ENCODE peak calls at places on chromosome 3, in ten cellular contexts. A is psoas muscle; J is CD8-positive, alpha-beta memory T cell; W is CD8-positive, alpha-beta T cell; N is CD4-positive, CD25-positive, alpha-beta regulatory T cell; P is lung; M is left ventricle myocardium inferior; D is CD4-positive, alpha-beta T cell; H is body of pancreas; F is upper lobe of right lung. R is an unnamed sample. For H3K27me3, the result is how much of the 10 kb centered on the place peaks cover.

GRCh38 chr3:74639681-74640080 is 25.2 kb upstream of the CNTN3 start:
- DNase-seq in A (no peak), J (no peak), W (no peak), N (no peak), P (no peak), M (no peak), D (no peak), H (no peak), F (no peak), R (no peak)

GRCh38 chr3:124553178-124553577 is 177.1 kb upstream of the UMPS start:
- DNase-seq in A (no peak), J (no peak), W (no peak), N (no peak), P (no peak), M (no peak), D (no peak), H (no peak), F (no peak), R (no peak)

GRCh38 chr3:147130461-147130860 is 275.9 kb downstream of the ZIC4 start:
- DNase-seq in A (no peak), J (no peak), W (no peak), N (no peak), P (no peak), M (no peak), D (no peak), H (no peak), F (no peak), R (no peak)

GRCh38 chr3:39381432-39381831 is 1.7 kb upstream of the SLC25A38 start:
- DNase-seq in A (no peak), J (no peak), W (no peak), N (no peak), P (no peak), M (no peak), D (no peak), H (peak), F (no peak), R (no peak)

GRCh38 chr3:38643592-38643991 is 5.9 kb downstream of the SCN5A start:
- DNase-seq in A (no peak), J (no peak), W (no peak), N (no peak), P (no peak), M (no peak), D (no peak), H (no peak), F (no peak), R (no peak)

GRCh38 chr3:40299721-40300335 is 9.7 kb upstream of the EIF1B start:
- DNase-seq in A (no peak), J (no peak), W (no peak), N (no peak), P (no peak), M (no peak), D (no peak), H (no peak), F (no peak), R (no peak)

GRCh38 chr3:19213608-19214220 is 65.4 kb downstream of the KCNH8 start:
- DNase-seq in A (no peak), J (no peak), W (no peak), N (no peak), P (no peak), M (no peak), D (no peak), H (no peak), F (no peak), R (no peak)

GRCh38 chr3:119653871-119654270 is 6.5 kb downstream of the POPDC2 start:
- DNase-seq in A (no peak), J (no peak), W (no peak), N (no peak), P (no peak), M (no peak), D (no peak), H (no peak), F (no peak), R (no peak)

GRCh38 chr3:120311863-120312794 is 27.1 kb upstream of the GPR156 start:
- DNase-seq in A (no peak), J (no peak), W (no peak), N (peak), P (no peak), M (no peak), D (no peak), H (no peak), F (no peak), R (no peak)

GRCh38 chr3:72347819-72348319 is 500.4 kb downstream of the SHQ1 start:
- DNase-seq in A (peak), J (no peak), W (no peak), N (peak), P (peak), M (peak), D (no peak), H (peak), F (peak), R (peak)

GRCh38 chr3:172051957-172052354 is 12.6 kb downstream of the FNDC3B start:
- DNase-seq in A (no peak), J (no peak), W (no peak), N (no peak), P (no peak), M (no peak), D (no peak), H (no peak), F (no peak), R (no peak)

GRCh38 chr3:62246985-62247384 is 126.4 kb downstream of the FEZF2 start:
- DNase-seq in A (no peak), J (no peak), W (no peak), N (no peak), P (no peak), M (no peak), D (no peak), H (no peak), F (no peak), R (no peak)

GRCh38 chr3:75294124-75294523 is 370.0 kb upstream of the FRG2C start:
- DNase-seq in A (no peak), J (no peak), W (no peak), N (no peak), P (peak), M (no peak), D (no peak), H (peak), F (peak), R (no peak)

GRCh38 chr3:21393684-21394307 is 357.2 kb downstream of the ZNF385D start:
- DNase-seq in A (no peak), J (no peak), W (no peak), N (no peak), P (no peak), M (no peak), D (no peak), H (no peak), F (no peak), R (no peak)

GRCh38 chr3:44923634-44924033 is 49.2 kb downstream of the TGM4 start:
- DNase-seq in A (no peak), J (no peak), W (no peak), N (no peak), P (no peak), M (no peak), D (no peak), H (no peak), F (no peak), R (no peak)

GRCh38 chr3:197024881-197025735 is 4.5 kb downstream of the MELTF start:
- DNase-seq in A (no peak), J (no peak), W (no peak), N (no peak), P (no peak), M (no peak), D (no peak), H (no peak), F (no peak), R (no peak)

GRCh38 chr3:197022405-197023231 is 7.0 kb downstream of the MELTF start:
- DNase-seq in A (no peak), J (no peak), W (no peak), N (no peak), P (no peak), M (no peak), D (no peak), H (no peak), F (no peak), R (no peak)

GRCh38 chr3:197021729-197022404 is 7.8 kb downstream of the MELTF start:
- DNase-seq in A (no peak), J (no peak), W (no peak), N (no peak), P (no peak), M (no peak), D (no peak), H (no peak), F (no peak), R (no peak)

GRCh38 chr3:197023998-197024651 is 5.5 kb downstream of the MELTF start:
- DNase-seq in A (peak), J (no peak), W (no peak), N (no peak), P (no peak), M (no peak), D (no peak), H (no peak), F (no peak), R (no peak)

DNA sequence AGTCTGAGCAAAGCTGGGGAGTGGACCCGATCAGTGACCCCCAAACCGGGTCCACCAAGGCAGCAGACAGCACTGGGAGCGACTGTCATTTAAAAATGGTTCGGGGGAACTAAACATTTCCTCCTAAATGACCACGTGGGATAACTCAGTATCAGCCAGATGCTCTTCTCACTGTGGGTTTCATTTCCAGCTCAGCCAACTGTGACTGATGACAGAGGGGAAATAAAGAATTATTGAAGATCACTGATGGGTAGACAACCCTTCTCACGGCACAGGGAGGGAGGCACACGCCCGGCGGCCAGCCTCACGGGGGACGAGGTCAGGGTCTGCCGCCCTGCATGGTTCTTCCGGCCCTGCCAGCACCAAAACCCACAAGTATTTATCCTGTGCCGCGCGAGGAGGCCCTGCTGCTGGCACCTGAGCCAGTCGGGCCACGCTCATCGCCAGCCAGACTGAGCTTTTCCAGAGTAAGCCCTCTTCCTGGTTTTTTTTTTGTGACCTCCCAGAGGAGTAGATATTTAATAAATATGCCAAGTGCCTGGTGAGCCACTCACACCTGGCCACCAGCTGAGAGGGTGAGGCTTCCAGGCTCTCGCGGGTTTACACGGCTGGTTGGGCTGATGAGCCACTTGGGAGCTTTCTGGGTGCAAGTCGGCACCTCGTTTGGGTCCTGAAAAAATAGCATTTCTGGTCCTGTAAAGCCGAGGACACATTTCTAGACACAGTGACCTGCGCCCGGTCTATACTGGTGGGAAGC is 6.2 kb downstream of the MELTF start:
- DNase-seq in A (no peak), J (no peak), W (no peak), N (peak), P (no peak), M (no peak), D (no peak), H (no peak), F (no peak), R (no peak)
- H3K27me3 ChIP-seq in A (under half), J (under half), W (under half), N (under half), P (under half), M (under half), D (under half), H (under half), F (under half), R (under half)

DNA sequence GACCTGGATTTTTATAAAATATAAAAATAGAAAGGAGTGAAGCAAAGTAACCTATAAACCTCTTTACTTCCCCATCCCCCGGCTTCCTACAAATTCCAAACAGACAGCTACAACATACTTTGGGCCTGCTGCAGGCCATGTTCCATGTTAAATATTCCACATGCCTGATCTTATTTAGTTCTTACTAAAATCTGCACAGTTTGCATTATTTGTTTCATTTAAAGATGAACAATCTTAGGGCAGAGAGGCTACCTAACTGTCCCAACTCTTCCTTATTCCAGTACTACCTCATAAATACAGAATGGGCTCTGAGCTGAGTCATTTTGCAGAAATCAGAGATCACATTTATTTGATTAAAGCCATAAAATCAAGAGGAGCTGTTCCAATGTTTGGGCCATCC is 665.0 kb downstream of the PDCD6IP start:
- DNase-seq in A (no peak), J (no peak), W (no peak), N (no peak), P (no peak), M (no peak), D (no peak), H (no peak), F (no peak), R (no peak)
- H3K27me3 ChIP-seq in A (under half), J (under half), W (under half), N (under half), P (under half), M (under half), D (under half), H (under half), F (under half), R (under half)

GRCh38 chr3:15796771-15797599 is 794 bp downstream of the ANKRD28 start:
- DNase-seq in A (no peak), J (no peak), W (no peak), N (no peak), P (no peak), M (no peak), D (no peak), H (peak), F (no peak), R (no peak)
- H3K27me3 ChIP-seq in A (under half), J (under half), W (under half), N (under half), P (under half), M (under half), D (under half), H (under half), F (under half), R (under half)

DNA sequence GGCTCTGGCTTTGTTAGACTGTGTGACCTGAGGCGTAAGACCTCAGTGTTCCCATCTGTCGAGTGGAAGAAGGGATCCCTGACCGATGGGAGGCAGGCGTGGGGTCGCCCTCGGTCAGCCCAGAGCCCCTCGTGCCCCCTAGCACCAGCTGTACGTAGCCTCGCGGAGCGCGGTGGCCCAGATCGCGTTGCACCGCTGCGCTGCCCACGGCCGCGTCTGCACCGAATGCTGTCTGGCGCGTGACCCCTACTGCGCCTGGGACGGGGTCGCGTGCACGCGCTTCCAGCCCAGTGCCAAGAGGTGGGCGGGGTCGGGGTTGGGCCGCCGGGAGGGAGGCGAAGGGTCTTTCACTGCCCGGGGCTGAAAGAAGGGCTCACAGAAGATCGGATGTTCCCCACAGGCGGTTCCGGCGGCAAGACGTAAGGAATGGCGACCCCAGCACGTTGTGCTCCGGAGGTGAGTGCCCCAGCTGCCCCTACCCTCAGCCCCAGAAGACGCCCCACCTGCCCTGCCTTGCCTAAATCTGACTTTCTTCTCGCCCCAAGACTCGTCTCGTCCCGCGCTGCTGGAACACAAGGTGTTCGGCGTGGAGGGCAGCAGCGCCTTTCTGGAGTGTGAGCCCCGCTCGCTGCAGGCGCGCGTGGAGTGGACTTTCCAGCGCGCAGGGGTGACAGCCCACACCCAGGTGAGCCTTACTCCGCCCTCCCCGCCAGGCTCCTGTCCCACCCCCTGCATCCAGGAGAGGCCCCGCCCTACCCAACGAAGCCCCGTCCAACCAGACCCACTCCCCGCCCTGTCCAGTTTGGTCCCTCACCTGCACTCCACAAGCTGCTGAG is 3.5 kb upstream of the LSMEM2 start:
- DNase-seq in A (no peak), J (no peak), W (no peak), N (no peak), P (no peak), M (no peak), D (no peak), H (no peak), F (no peak), R (no peak)
- H3K27me3 ChIP-seq in A (under half), J (under half), W (under half), N (under half), P (under half), M (under half), D (under half), H (under half), F (under half), R (under half)

GRCh38 chr3:141050913-141051632 is at the start of gene SPSB4:
- DNase-seq in A (peak), J (no peak), W (no peak), N (no peak), P (peak), M (peak), D (no peak), H (peak), F (no peak), R (no peak)
- H3K27me3 ChIP-seq in A (under half), J (under half), W (under half), N (under half), P (under half), M (half or more), D (under half), H (under half), F (under half), R (under half)

GRCh38 chr3:13788522-13789424 is 91.1 kb downstream of the WNT7A start:
- DNase-seq in A (no peak), J (no peak), W (no peak), N (no peak), P (no peak), M (no peak), D (no peak), H (no peak), F (peak), R (no peak)
- H3K27me3 ChIP-seq in A (under half), J (under half), W (under half), N (under half), P (under half), M (half or more), D (under half), H (under half), F (under half), R (half or more)

DNA sequence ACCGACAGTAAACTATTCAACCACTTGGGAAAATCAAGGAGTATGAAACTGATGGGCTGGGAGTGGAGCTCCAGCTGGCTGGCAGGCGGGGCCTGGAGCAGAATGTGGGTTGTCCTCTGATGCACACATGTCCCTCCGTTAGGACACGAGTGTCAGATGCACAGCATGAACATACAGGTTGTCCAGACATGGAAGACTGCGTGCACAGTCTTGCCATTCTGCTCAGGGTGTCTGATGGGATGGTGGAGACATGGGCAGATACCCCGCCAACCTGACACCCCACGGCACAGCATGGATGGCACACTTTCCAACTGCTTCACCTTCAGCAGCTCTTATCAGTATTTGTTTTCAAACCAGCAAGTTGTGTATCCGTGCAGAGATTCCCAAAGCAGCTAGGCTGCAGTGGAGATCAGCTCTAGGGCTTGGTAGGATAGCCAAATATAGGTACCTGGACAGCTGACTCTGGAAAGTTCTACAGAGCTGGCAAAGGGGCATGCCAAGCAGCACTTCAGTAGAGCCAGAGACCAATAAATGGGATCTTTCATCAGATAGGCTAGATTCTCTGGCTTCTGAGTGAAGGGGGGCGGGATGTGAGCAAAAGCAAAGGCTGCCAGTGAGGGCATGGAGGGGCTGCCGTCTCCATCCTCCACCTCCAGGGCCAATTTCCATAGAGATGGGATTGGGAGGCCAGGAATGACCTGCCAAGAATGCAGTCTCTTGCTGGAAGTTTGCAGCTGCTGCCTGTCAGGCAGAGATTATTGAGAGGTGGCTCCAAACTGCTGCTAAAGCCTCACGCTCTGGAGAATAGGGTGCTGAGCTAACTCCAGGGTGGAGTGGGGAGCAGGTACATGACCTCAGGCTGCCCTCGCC is 47.2 kb upstream of the KY start:
- DNase-seq in A (no peak), J (no peak), W (no peak), N (no peak), P (no peak), M (no peak), D (no peak), H (no peak), F (no peak), R (no peak)
- H3K27me3 ChIP-seq in A (under half), J (under half), W (under half), N (under half), P (under half), M (under half), D (under half), H (under half), F (under half), R (under half)

DNA sequence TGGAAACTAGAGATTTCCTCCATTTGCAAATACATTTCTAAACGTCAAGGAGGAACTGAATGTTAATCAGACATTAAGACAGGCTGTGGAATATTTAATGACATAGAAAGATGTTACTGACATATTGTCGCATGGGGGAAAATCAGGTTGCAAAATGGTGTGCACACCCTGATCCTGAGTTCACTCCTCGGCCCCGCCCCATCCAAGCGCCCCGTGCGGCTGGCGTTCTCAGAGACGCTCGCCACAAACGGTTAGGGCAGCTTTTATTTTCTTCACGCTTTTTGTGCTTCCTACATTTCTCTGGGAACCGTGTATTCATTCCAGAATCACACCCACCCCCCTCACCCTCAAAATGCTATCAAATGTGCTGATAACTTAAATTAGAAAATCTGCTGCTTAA is 10.8 kb downstream of the H1-8 start:
- DNase-seq in A (peak), J (no peak), W (no peak), N (no peak), P (no peak), M (no peak), D (no peak), H (no peak), F (no peak), R (no peak)
- H3K27me3 ChIP-seq in A (under half), J (under half), W (under half), N (under half), P (under half), M (under half), D (under half), H (under half), F (under half), R (under half)

R was measured in esophagus squamous epithelium.